ENCODE peak calls at places on chromosomes 1 and 21, in ten cellular contexts. B is left cardiac atrium; U is stimulated activated effector memory CD8-positive, alpha-beta T cell treated with anti-CD3 and anti-CD28 coated beads, Interleukin-12 subunit alpha, Interleukin-12 subunit beta, amount 100 ng/mL, for 72 hours; W is posterior cingulate gyrus; O is NCI-H774; E is Calu3; A is epithelial cell of esophagus; L is SK-N-DZ; T is AG08396; V is fibroblast of the conjunctiva. R is an unnamed sample.

GRCh38 chr1:115530407-115530806 is 111.4 kb upstream of the VANGL1 start:
- DNase-seq in B (no peak), U (no peak), W (no peak), O (no peak), E (no peak), A (peak), L (no peak), T (peak), V (peak), R (no peak)

GRCh38 chr1:234975941-234976871 is 152.4 kb downstream of the TOMM20 start:
- DNase-seq in B (peak), U (no peak), W (no peak), O (no peak), E (no peak), A (no peak), L (peak), T (no peak), V (no peak), R (no peak)

GRCh38 chr1:206050655-206051235 is 2.2 kb upstream of the RHEX start:
- DNase-seq in B (no peak), U (no peak), W (no peak), O (no peak), E (peak), A (peak), L (no peak), T (no peak), V (no peak), R (peak)

GRCh38 chr21:38913120-38913975 is 107.6 kb downstream of the ETS2 start:
- DNase-seq in B (peak), U (no peak), W (peak), O (peak), E (peak), A (peak), L (no peak), T (peak), V (no peak), R (no peak)

GRCh38 chr1:163240705-163241104 is 38.0 kb upstream of the RGS5 start:
- DNase-seq in B (no peak), U (no peak), W (no peak), O (no peak), E (no peak), A (peak), L (no peak), T (no peak), V (no peak), R (no peak)

GRCh38 chr1:8326265-8326664 is 8.4 kb downstream of the SLC45A1 start:
- DNase-seq in B (no peak), U (no peak), W (no peak), O (no peak), E (no peak), A (no peak), L (no peak), T (no peak), V (no peak), R (no peak)

GRCh38 chr1:172497230-172497629 is 35.7 kb upstream of the SUCO start:
- DNase-seq in B (no peak), U (no peak), W (no peak), O (no peak), E (peak), A (peak), L (peak), T (peak), V (peak), R (no peak)

GRCh38 chr1:46793126-46793525 is 5.7 kb upstream of the CYP4B1 start:
- DNase-seq in B (no peak), U (no peak), W (no peak), O (no peak), E (no peak), A (no peak), L (no peak), T (no peak), V (no peak), R (no peak)

GRCh38 chr1:6588128-6588892 is 8.5 kb downstream of the ZBTB48 start:
- DNase-seq in B (no peak), U (no peak), W (no peak), O (no peak), E (no peak), A (peak), L (no peak), T (no peak), V (no peak), R (no peak)

GRCh38 chr1:243336163-243336562 is 80.3 kb downstream of the SDCCAG8 start:
- DNase-seq in B (no peak), U (no peak), W (no peak), O (no peak), E (no peak), A (no peak), L (no peak), T (no peak), V (no peak), R (no peak)

GRCh38 chr1:109687641-109688499 is at the start of gene GSTM1:
- DNase-seq in B (no peak), U (no peak), W (peak), O (no peak), E (peak), A (no peak), L (no peak), T (no peak), V (peak), R (no peak)

GRCh38 chr1:17564458-17565393 is 25.2 kb downstream of the ARHGEF10L start:
- DNase-seq in B (no peak), U (no peak), W (no peak), O (no peak), E (peak), A (no peak), L (no peak), T (no peak), V (no peak), R (no peak)

GRCh38 chr1:202991112-202991511 is 16.1 kb upstream of the TMEM183A start:
- DNase-seq in B (no peak), U (no peak), W (no peak), O (no peak), E (no peak), A (no peak), L (no peak), T (no peak), V (no peak), R (no peak)

GRCh38 chr1:201350361-201350725 is 27.1 kb downstream of the TNNT2 start:
- DNase-seq in B (no peak), U (no peak), W (no peak), O (no peak), E (no peak), A (no peak), L (no peak), T (no peak), V (no peak), R (no peak)

GRCh38 chr1:5551274-5551966 is 440.8 kb downstream of the NPHP4 start:
- DNase-seq in B (no peak), U (no peak), W (no peak), O (peak), E (no peak), A (peak), L (no peak), T (no peak), V (no peak), R (no peak)

GRCh38 chr1:61504305-61504704 is 220.6 kb downstream of the TM2D1 start:
- DNase-seq in B (no peak), U (no peak), W (no peak), O (no peak), E (no peak), A (peak), L (no peak), T (no peak), V (no peak), R (no peak)

GRCh38 chr1:114286960-114287359 is 133.3 kb upstream of the SYT6 start:
- DNase-seq in B (no peak), U (no peak), W (no peak), O (no peak), E (no peak), A (no peak), L (no peak), T (no peak), V (no peak), R (no peak)

GRCh38 chr21:40143822-40144525 is 276.7 kb downstream of the PCP4 start:
- DNase-seq in B (peak), U (no peak), W (peak), O (peak), E (peak), A (peak), L (peak), T (peak), V (peak), R (no peak)

GRCh38 chr1:48105167-48105566 is 108.0 kb upstream of the TRABD2B start:
- DNase-seq in B (no peak), U (no peak), W (no peak), O (peak), E (peak), A (peak), L (peak), T (no peak), V (no peak), R (no peak)

GRCh38 chr1:15090373-15090772 is 63.2 kb upstream of the TMEM51 start:
- DNase-seq in B (no peak), U (no peak), W (no peak), O (peak), E (peak), A (peak), L (no peak), T (no peak), V (no peak), R (no peak)

GRCh38 chr1:14803002-14803789 is 204.7 kb downstream of the KAZN start:
- DNase-seq in B (no peak), U (no peak), W (no peak), O (no peak), E (no peak), A (no peak), L (no peak), T (no peak), V (no peak), R (no peak)

GRCh38 chr1:111882986-111883560 is 106.4 kb downstream of the KCND3 start:
- DNase-seq in B (no peak), U (no peak), W (no peak), O (no peak), E (no peak), A (no peak), L (no peak), T (no peak), V (no peak), R (no peak)

GRCh38 chr1:169696273-169697100 is 14.9 kb downstream of the SELL start:
- DNase-seq in B (no peak), U (no peak), W (no peak), O (no peak), E (no peak), A (peak), L (no peak), T (no peak), V (no peak), R (no peak)

GRCh38 chr1:68229927-68230812 is 2.2 kb downstream of the WLS start:
- DNase-seq in B (no peak), U (no peak), W (no peak), O (no peak), E (peak), A (peak), L (no peak), T (peak), V (no peak), R (no peak)

GRCh38 chr1:24267003-24267402 is 52.2 kb upstream of the GRHL3 start:
- DNase-seq in B (no peak), U (no peak), W (no peak), O (no peak), E (no peak), A (no peak), L (no peak), T (no peak), V (no peak), R (no peak)

GRCh38 chr1:201758508-201759050 is 70.4 kb upstream of the IPO9 start:
- DNase-seq in B (no peak), U (no peak), W (no peak), O (no peak), E (no peak), A (no peak), L (peak), T (no peak), V (no peak), R (no peak)

GRCh38 chr21:41928621-41929220 is 25.1 kb downstream of the C2CD2 start:
- DNase-seq in B (no peak), U (no peak), W (no peak), O (no peak), E (no peak), A (no peak), L (no peak), T (no peak), V (no peak), R (no peak)

GRCh38 chr1:233543338-233544255 is 70.3 kb upstream of the KCNK1 start:
- DNase-seq in B (peak), U (no peak), W (peak), O (no peak), E (peak), A (peak), L (no peak), T (peak), V (peak), R (no peak)

GRCh38 chr1:200206340-200206739 is 178.8 kb downstream of the NR5A2 start:
- DNase-seq in B (no peak), U (no peak), W (no peak), O (no peak), E (no peak), A (peak), L (no peak), T (peak), V (no peak), R (no peak)

GRCh38 chr1:110616587-110616986 is 10.4 kb upstream of the KCNA2 start:
- DNase-seq in B (no peak), U (no peak), W (no peak), O (peak), E (peak), A (peak), L (no peak), T (no peak), V (no peak), R (no peak)

GRCh38 chr21:45302082-45303061 is 14.7 kb upstream of the POFUT2 start:
- DNase-seq in B (peak), U (no peak), W (peak), O (no peak), E (no peak), A (no peak), L (no peak), T (no peak), V (no peak), R (no peak)

GRCh38 chr1:40711465-40712404 is 20.2 kb downstream of the NFYC start:
- DNase-seq in B (no peak), U (no peak), W (no peak), O (peak), E (peak), A (peak), L (no peak), T (no peak), V (no peak), R (no peak)

GRCh38 chr1:241167121-241167619 is 189.8 kb downstream of the RGS7 start:
- DNase-seq in B (no peak), U (no peak), W (no peak), O (peak), E (no peak), A (no peak), L (no peak), T (no peak), V (no peak), R (no peak)

GRCh38 chr1:116882866-116883265 is 26.9 kb upstream of the PTGFRN start:
- DNase-seq in B (no peak), U (no peak), W (no peak), O (no peak), E (no peak), A (no peak), L (no peak), T (no peak), V (no peak), R (no peak)

GRCh38 chr1:109769335-109770078 is 5.8 kb upstream of the EPS8L3 start:
- DNase-seq in B (no peak), U (no peak), W (no peak), O (no peak), E (no peak), A (peak), L (no peak), T (peak), V (no peak), R (no peak)

R was measured in GM18507.